ENCODE peak calls at places on chromosomes 6 and 20, in four cellular contexts. F is esophagus squamous epithelium, T is left lung, Y is immature natural killer cell. J is an unnamed sample.

GRCh38 chr6:5053864-5054426 is 31.2 kb upstream of the PPP1R3G start:
- DNase-seq in F (no peak), T (no peak), Y (no peak), J (no peak)

GRCh38 chr20:16206817-16207216 is 366.4 kb downstream of the KIF16B start:
- DNase-seq in F (no peak), T (peak; percentile 64), Y (no peak), J (no peak)

GRCh38 chr6:66556936-66557335 is 849.9 kb upstream of the EYS start:
- DNase-seq in F (no peak), T (no peak), Y (no peak), J (no peak)

GRCh38 chr20:31833130-31833930 is 12.1 kb downstream of the FOXS1 start:
- DNase-seq in F (no peak), T (no peak), Y (peak; percentile 59), J (peak; percentile 63)

GRCh38 chr20:42567409-42567808 is 622.3 kb downstream of the PTPRT start:
- DNase-seq in F (no peak), T (no peak), Y (no peak), J (no peak)

GRCh38 chr6:138182939-138183791 is 21.4 kb downstream of the ARFGEF3 start:
- DNase-seq in F (no peak), T (no peak), Y (no peak), J (no peak)

GRCh38 chr6:117920493-117920845 is 13.4 kb downstream of the SLC35F1 start:
- DNase-seq in F (no peak), T (no peak), Y (no peak), J (no peak)

GRCh38 chr20:23349338-23350006 is 1.1 kb upstream of the NXT1 start:
- DNase-seq in F (no peak), T (no peak), Y (no peak), J (no peak)